ENCODE peak calls at places on chromosomes 11 and 22, in six cellular contexts. S is HepG2, Q is K562, T is GM12878, P is IMR-90, W is SK-N-SH. H is an unnamed sample.

GRCh38 chr11:12287374-12288211 is 89.8 kb upstream of the PARVA start:
- DNase-seq in S (peak; percentile 59), Q (peak; percentile 44), T (no peak), P (peak; percentile 99), W (peak; percentile 51), H (peak; percentile 97)

GRCh38 chr22:42074153-42074750 is at the start of gene PHETA2:
- DNase-seq in S (no peak), Q (no peak), T (no peak), P (peak; percentile 25), W (peak; percentile 65), H (no peak)

GRCh38 chr11:41978951-41979350 is 519.5 kb upstream of the LRRC4C start:
- DNase-seq in S (no peak), Q (no peak), T (no peak), P (no peak), W (no peak), H (no peak)

GRCh38 chr11:76660533-76661305 is 9.8 kb downstream of the LRRC32 start:
- DNase-seq in S (no peak), Q (no peak), T (no peak), P (no peak), W (no peak), H (no peak)

GRCh38 chr22:27461470-27461869 is 340.1 kb downstream of the MN1 start:
- DNase-seq in S (no peak), Q (no peak), T (no peak), P (peak; percentile 92), W (no peak), H (peak; percentile 40)

GRCh38 chr11:70526116-70527045 is 128.1 kb downstream of the CTTN start:
- DNase-seq in S (no peak), Q (no peak), T (no peak), P (no peak), W (peak; percentile 54), H (no peak)

GRCh38 chr11:36162282-36162825 is 126.9 kb downstream of the COMMD9 start:
- DNase-seq in S (no peak), Q (no peak), T (no peak), P (no peak), W (no peak), H (no peak)

GRCh38 chr22:23750374-23750743 is 553 bp downstream of the ZNF70 start:
- DNase-seq in S (no peak), Q (no peak), T (no peak), P (no peak), W (no peak), H (no peak)

GRCh38 chr11:1338201-1339065 is 29.0 kb upstream of the TOLLIP start:
- DNase-seq in S (no peak), Q (no peak), T (no peak), P (no peak), W (peak; percentile 15), H (no peak)

GRCh38 chr11:33116535-33116934 is 44.7 kb downstream of the CSTF3 start:
- DNase-seq in S (peak; percentile 27), Q (no peak), T (no peak), P (peak; percentile 22), W (no peak), H (peak; percentile 10)

GRCh38 chr22:46009730-46010129 is 32.8 kb upstream of the WNT7B start:
- DNase-seq in S (no peak), Q (no peak), T (no peak), P (no peak), W (no peak), H (peak; percentile 56)

GRCh38 chr11:3659595-3660515 is 11.3 kb downstream of the CHRNA10 start:
- DNase-seq in S (no peak), Q (no peak), T (no peak), P (no peak), W (no peak), H (no peak)

GRCh38 chr22:29316429-29316828 is 932 bp upstream of the RASL10A start:
- DNase-seq in S (no peak), Q (no peak), T (no peak), P (no peak), W (no peak), H (no peak)

GRCh38 chr22:29055192-29055830 is 6.3 kb downstream of the C22orf31 start:
- DNase-seq in S (no peak), Q (no peak), T (no peak), P (no peak), W (no peak), H (no peak)

GRCh38 chr11:123137496-123138270 is 57.4 kb downstream of the CLMP start:
- DNase-seq in S (no peak), Q (no peak), T (no peak), P (peak; percentile 75), W (peak; percentile 85), H (no peak)

GRCh38 chr11:71454470-71455113 is 1.6 kb downstream of the NADSYN1 start:
- DNase-seq in S (no peak), Q (no peak), T (no peak), P (no peak), W (no peak), H (no peak)

GRCh38 chr22:30210235-30210831 is 36.2 kb downstream of the LIF start:
- DNase-seq in S (peak; percentile 89), Q (no peak), T (no peak), P (peak; percentile 80), W (peak; percentile 15), H (peak; percentile 68)

GRCh38 chr11:112885744-112886706 is 75.2 kb upstream of the NCAM1 start:
- DNase-seq in S (no peak), Q (no peak), T (no peak), P (no peak), W (no peak), H (no peak)

GRCh38 chr11:12961615-12962014 is 47.5 kb upstream of the RASSF10 start:
- DNase-seq in S (no peak), Q (no peak), T (no peak), P (peak; percentile 19), W (peak; percentile 22), H (peak; percentile 34)

DNA sequence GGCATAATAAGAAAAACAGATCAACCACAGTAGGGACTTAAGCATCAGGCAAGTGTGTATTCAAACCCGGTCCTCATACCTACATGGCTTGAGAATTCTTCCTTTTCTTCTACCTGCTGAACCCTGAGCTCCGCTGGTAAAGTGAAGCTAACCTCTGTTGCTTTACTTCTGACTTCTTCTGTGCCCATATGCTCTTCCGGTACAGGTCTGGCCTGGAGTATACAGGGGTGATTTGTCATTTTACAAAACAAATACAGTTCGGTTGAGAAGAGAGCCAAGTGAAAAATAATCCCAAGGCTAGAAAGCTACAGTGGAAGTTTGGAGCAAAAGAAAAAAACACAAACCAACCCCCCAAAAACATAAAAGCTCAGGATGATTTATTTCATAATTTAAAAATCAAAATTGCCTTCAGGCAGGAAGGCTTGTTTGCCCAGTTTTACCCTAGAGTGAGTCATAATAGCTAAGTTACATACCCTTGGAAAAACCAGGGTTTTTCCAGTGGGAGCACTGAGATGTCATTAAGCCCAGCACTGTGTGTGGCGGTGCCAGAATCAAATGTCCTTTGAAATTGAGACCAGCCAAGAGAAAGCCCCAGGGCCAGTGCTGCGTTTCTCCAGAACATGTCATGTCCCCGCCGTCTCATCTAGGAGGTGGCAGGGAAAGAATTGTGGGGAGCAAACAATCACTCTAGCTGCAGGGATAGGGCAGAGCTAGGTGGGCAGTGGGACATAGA is 305.5 kb upstream of the ISX start:
- DNase-seq in S (no peak), Q (no peak), T (no peak), P (no peak), W (no peak), H (no peak)
- TF ChIP-seq SMC3 in S (no peak), Q (no peak), T (no peak), P (no peak), W (no peak), H (no peak)

DNA sequence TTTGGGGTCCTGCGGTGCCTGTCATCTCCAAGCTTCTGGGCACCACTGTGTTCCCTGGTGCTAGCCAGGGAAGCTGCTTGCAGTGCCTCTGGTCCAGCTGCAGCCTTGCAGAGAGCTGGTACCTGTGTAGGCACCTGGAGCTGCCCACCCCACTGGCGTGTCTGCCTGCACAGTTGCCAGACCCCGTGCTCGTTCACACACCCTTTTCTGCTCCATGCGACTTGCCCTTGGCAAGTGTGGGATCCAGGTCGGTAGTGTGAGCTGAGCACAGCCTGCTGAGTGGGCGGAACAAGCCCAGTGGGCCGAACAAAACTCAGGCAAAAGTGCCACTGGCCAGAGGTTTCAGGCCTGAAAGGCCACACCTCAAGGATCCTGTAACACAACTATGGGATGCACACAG is 146.5 kb upstream of the MTMR2 start:
- DNase-seq in S (no peak), Q (no peak), T (no peak), P (no peak), W (no peak), H (no peak)
- TF ChIP-seq SMC3 in S (no peak), Q (no peak), T (no peak), P (no peak), W (no peak), H (no peak)

DNA sequence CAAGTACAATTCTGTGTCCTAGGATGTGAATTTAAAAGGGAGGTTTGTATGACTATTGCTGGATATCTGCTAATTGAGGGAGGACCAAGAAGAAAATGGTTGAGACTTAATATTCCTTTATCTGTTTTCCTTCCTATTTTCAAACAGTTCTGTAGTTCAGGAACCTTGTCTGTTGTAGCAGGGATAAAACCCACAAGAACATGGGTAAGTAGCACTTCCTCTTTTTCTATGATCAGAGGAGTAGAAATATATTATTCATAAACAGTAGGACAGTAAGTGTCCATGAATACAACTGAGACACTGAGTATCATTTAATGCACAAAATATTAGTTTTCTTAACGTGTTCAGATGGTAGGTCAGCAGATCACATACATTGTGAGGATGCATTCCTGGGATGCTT is 7.7 kb downstream of the MS4A3 start:
- DNase-seq in S (no peak), Q (no peak), T (no peak), P (no peak), W (no peak), H (no peak)
- TF ChIP-seq SMC3 in S (no peak), Q (no peak), T (no peak), P (no peak), W (no peak), H (no peak)

GRCh38 chr11:77874206-77874605 is 53.3 kb downstream of the AAMDC start:
- DNase-seq in S (no peak), Q (no peak), T (no peak), P (peak; percentile 16), W (no peak), H (no peak)
- TF ChIP-seq SMC3 in S (no peak), Q (no peak), T (no peak), P (no peak), W (no peak), H (no peak)

DNA sequence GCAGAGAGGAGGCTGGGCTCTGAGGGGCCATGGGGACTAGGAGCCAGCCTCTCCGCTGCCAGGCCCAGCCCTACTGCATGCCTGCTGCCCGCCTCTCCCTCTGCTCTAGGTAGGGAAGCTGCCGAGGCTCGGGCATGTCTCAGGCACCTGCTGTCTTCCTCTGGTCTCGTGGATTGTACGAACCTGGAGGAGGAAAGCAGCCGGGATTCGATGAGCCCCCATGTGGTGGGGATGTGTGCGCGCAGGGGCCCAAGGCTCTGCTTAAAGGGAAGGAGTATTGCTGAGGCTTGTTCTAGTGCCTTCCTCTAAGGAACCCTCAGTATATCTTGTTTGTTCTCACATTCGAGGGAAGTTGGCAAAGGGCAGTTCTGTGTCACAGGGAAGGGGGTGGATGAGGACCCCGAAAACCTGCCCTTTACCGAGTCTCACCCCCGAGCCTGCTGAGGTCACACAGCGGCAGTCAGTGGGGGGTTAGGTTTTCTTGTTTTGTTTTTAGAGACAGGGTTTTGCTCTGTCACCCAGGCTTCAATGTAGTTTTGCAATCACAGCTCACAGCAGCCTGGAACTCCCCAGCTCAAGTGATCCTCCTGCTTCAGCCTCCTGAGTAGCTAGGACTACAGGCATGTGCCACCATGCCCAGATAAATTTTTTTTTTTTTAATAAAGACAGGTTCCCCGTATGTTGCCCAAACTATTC is 21.3 kb downstream of the DAGLA start:
- DNase-seq in S (peak; percentile 37), Q (peak; percentile 58), T (no peak), P (peak; percentile 16), W (peak; percentile 64), H (peak; percentile 66)
- TF ChIP-seq SMC3 in S (peak; percentile 12), Q (no peak), T (no peak), P (peak; percentile 16), W (no peak), H (no peak)

H was measured in A549.